ENCODE peak calls at places on chromosomes 11 and 22, in six cellular contexts. W is transverse colon, V is astrocyte of the spinal cord, L is choroid plexus epithelial cell, K is fibroblast of mammary gland, O is left ventricle myocardium inferior. C is an unnamed sample.

GRCh38 chr11:11349870-11350325 is 3.2 kb downstream of the CSNK2A3 start:
- DNase-seq in W (no peak), V (peak; percentile 71), L (peak; percentile 43), K (peak; percentile 87), O (no peak), C (peak; percentile 81)

GRCh38 chr11:65499713-65500261 is 942 bp downstream of the MALAT1 start:
- DNase-seq in W (no peak), V (no peak), L (no peak), K (peak; percentile 44), O (no peak), C (no peak)

GRCh38 chr11:115297330-115297729 is 206.9 kb downstream of the CADM1 start:
- DNase-seq in W (no peak), V (no peak), L (no peak), K (no peak), O (no peak), C (no peak)

GRCh38 chr11:2589538-2589934 is 110.3 kb downstream of the KCNQ1OT1 start:
- DNase-seq in W (no peak), V (no peak), L (no peak), K (no peak), O (peak; percentile 7), C (no peak)

GRCh38 chr11:6610591-6610990 is 1.4 kb downstream of the TAF10 start:
- DNase-seq in W (no peak), V (no peak), L (no peak), K (no peak), O (no peak), C (no peak)

GRCh38 chr22:43811777-43812148 is 342 bp downstream of the EFCAB6 start:
- DNase-seq in W (peak; percentile 13), V (no peak), L (peak; percentile 67), K (peak; percentile 62), O (no peak), C (peak; percentile 60)

GRCh38 chr11:74672956-74673895 is 58.0 kb downstream of the CHRDL2 start:
- DNase-seq in W (peak; percentile 59), V (peak; percentile 98), L (peak; percentile 98), K (peak; percentile 99), O (peak; percentile 83), C (peak; percentile 99)

GRCh38 chr11:86773009-86773408 is 27.3 kb upstream of the PRSS23 start:
- DNase-seq in W (no peak), V (no peak), L (no peak), K (no peak), O (no peak), C (no peak)

GRCh38 chr11:67482275-67482735 is 521 bp upstream of the AIP start:
- DNase-seq in W (no peak), V (no peak), L (no peak), K (no peak), O (no peak), C (no peak)

GRCh38 chr22:37674951-37675929 is at the start of gene LGALS1:
- DNase-seq in W (peak; percentile 95), V (peak; percentile 99), L (peak; percentile 97), K (peak; percentile 97), O (peak; percentile 98), C (peak; percentile 97)

GRCh38 chr11:46410021-46410420 is 18.4 kb upstream of the CHRM4 start:
- DNase-seq in W (no peak), V (peak; percentile 9), L (peak; percentile 52), K (peak; percentile 14), O (no peak), C (peak; percentile 15)
- TF ChIP-seq CTCF in W (no peak), V (peak; percentile 40), L (peak; percentile 54), K (peak; percentile 29), O (no peak), C (peak; percentile 30)

GRCh38 chr11:128501008-128501407 is 86.3 kb downstream of the ETS1 start:
- DNase-seq in W (no peak), V (no peak), L (no peak), K (no peak), O (no peak), C (no peak)

GRCh38 chr11:128498846-128499245 is 88.5 kb downstream of the ETS1 start:
- DNase-seq in W (no peak), V (peak; percentile 62), L (peak; percentile 55), K (peak; percentile 64), O (no peak), C (no peak)

GRCh38 chr11:128500488-128500887 is 86.9 kb downstream of the ETS1 start:
- DNase-seq in W (no peak), V (peak; percentile 71), L (peak; percentile 69), K (peak; percentile 55), O (no peak), C (no peak)

GRCh38 chr11:128501576-128502549 is 85.5 kb downstream of the ETS1 start:
- DNase-seq in W (no peak), V (peak; percentile 84), L (peak; percentile 67), K (peak; percentile 82), O (peak; percentile 50), C (peak; percentile 97)

DNA sequence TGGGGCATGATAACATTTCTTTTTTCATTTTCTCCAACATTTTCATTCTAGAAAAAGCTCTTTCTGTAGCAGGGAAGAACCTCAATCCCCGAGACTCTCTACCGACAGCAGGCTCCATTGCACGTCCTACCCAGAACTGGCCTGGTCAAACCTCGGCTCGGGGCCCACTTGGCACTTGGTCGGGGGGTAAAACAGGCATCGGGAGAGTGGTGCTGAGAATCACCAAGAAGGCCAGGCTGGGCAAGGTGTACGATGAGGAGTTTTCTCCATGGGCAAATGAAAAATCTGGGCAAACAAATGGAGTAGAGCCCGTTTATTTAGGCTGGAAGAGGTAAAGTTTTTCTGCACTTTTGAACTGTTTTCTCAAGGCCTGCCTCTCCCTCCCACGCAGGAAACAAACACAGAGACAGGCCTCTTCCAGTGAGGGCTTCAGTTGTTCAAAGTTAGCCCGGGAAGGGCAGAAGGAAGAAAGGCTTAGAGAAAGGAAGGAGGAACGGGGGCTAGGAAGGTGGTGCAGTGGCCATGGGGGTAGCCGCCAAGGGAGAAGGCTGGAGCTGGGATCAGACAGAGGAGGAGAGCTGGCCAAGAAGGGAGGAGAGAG is 87.6 kb downstream of the ETS1 start:
- DNase-seq in W (no peak), V (no peak), L (peak; percentile 40), K (peak; percentile 33), O (no peak), C (no peak)
- H3K4me3 ChIP-seq in W (peak overlapping the region; percentile 10), V (no peak overlapping the region), L (no peak overlapping the region), K (no peak overlapping the region), O (peak overlapping the region; percentile 25), C (no peak overlapping the region)

DNA sequence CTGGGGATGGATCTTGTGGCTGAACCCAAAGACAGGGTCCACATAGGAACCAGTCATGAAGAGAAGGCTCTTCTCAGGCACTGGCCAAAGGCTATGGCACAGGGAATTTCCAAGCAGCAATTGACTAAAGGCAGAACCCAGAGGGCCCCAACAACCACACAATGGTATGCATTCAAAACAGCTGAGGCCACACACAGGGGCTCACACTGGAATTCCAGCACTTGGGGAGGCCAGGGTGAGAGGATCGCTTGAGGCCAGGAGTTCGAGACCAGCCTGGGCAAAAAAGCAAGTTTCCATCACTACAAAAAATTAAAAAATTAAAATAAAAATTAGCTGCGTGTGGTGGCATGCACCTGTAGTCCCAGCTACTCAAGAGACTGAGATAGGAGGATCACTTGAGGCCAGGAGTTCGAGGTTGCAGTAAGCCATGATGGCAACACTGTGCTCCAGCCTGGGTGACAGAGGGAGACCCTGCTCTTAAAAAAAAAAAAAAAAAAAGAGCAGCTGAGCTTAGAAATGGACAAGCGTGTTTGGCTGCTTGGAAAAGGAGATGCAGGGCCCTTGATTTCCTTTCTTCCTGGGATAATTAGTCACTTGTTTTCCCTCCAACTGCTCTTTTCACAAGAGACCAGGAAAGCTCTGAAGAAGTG is 44.6 kb downstream of the MYH9 start:
- DNase-seq in W (no peak), V (no peak), L (no peak), K (no peak), O (no peak), C (no peak)
- TF ChIP-seq CTCF in W (no peak), V (no peak), L (no peak), K (no peak), O (no peak), C (no peak)

GRCh38 chr11:70643642-70644041 is 245.3 kb downstream of the CTTN start:
- DNase-seq in W (no peak), V (no peak), L (no peak), K (no peak), O (no peak), C (no peak)
- H3K4me3 ChIP-seq in W (no peak overlapping the region), V (no peak overlapping the region), L (no peak overlapping the region), K (no peak overlapping the region), O (no peak overlapping the region), C (no peak overlapping the region)

DNA sequence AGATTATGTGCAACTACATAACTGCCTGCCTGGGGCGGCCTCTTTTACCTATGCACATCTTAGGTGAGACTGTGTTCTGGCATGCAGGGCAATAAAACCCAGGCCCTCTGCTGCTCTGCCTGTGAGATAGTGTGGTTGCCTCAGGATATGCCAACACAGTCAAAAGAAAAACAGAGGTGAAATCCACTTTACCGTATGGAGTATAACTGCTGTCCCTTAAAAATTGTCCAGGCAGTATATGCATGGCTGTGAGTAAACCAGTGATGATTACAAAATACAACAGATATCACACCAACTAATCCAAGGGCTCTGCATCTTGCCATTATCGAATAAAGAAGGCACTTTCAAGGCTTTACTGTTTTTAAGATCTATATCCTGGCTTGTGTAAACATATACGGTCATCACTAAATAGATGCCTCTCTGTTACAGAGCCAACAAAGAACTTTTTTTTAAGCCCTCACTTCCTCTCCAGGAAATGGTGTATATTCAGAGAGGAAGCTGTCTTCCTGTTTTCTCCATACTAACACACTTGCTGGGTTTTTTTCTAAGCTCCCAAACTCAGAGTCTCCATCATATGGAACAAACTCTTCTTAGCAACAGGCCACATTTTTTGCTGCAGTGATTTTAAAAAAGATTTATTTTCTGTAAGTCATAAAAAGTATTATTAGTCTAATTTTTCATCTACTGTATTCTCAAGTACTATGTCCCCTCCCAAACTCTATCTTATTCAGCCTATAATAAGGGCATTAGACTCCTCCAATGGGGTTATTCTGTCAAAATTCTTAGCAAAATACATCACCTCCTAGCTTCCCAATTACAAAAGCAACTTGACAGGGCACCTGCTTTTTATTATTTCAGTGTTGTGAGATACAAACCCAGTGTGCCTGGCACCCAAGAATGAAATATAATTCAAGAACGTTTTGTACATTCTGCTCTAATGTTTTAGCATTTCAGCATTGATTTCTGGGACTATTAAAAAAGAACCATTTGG is 135.2 kb downstream of the MAML2 start:
- DNase-seq in W (peak; percentile 52), V (no peak), L (peak; percentile 30), K (no peak), O (no peak), C (peak; percentile 59)
- TF ChIP-seq CTCF in W (no peak), V (no peak), L (no peak), K (no peak), O (no peak), C (no peak)

C was measured in fibroblast of pulmonary artery.